ENCODE peak calls at places on chromosomes 11 and 22, in ten cellular contexts. S is PC-9; B is CD4-positive, alpha-beta memory T cell; V is mesenchymal stem cell; X is choroid plexus epithelial cell; F is GM23338; E is A549; K is epithelial cell of esophagus; N is PC-3; W is brain microvascular endothelial cell. I is an unnamed sample.

GRCh38 chr22:37166675-37167066 is 17.0 kb upstream of the IL2RB start:
- DNase-seq in S (peak; percentile 73), B (peak; percentile 78), V (peak; percentile 75), X (peak; percentile 81), F (peak; percentile 84), E (peak; percentile 91), K (peak; percentile 76), N (peak; percentile 75), W (peak; percentile 59), I (peak; percentile 96)

GRCh38 chr11:14022821-14023220 is 60.3 kb downstream of the SPON1 start:
- DNase-seq in S (no peak), B (no peak), V (no peak), X (no peak), F (peak; percentile 19), E (no peak), K (no peak), N (no peak), W (no peak), I (no peak)

GRCh38 chr11:45225277-45225676 is 60.9 kb downstream of the SYT13 start:
- DNase-seq in S (no peak), B (no peak), V (no peak), X (no peak), F (no peak), E (no peak), K (no peak), N (peak; percentile 55), W (no peak), I (no peak)

GRCh38 chr11:76794371-76795284 is 11.5 kb downstream of the TSKU start:
- DNase-seq in S (no peak), B (no peak), V (no peak), X (no peak), F (no peak), E (no peak), K (no peak), N (no peak), W (no peak), I (peak; percentile 26)

GRCh38 chr11:134508219-134508990 is 96.4 kb upstream of the B3GAT1 start:
- DNase-seq in S (no peak), B (no peak), V (no peak), X (no peak), F (no peak), E (no peak), K (no peak), N (no peak), W (no peak), I (no peak)

GRCh38 chr22:38629108-38629507 is 27.1 kb downstream of the FAM227A start:
- DNase-seq in S (no peak), B (no peak), V (no peak), X (no peak), F (no peak), E (no peak), K (no peak), N (no peak), W (no peak), I (no peak)

GRCh38 chr11:83979593-83979992 is 693.4 kb upstream of the CCDC90B start:
- DNase-seq in S (no peak), B (no peak), V (no peak), X (no peak), F (peak; percentile 3), E (no peak), K (no peak), N (no peak), W (no peak), I (no peak)

GRCh38 chr11:128632151-128632791 is 44.9 kb upstream of the ETS1 start:
- DNase-seq in S (no peak), B (peak; percentile 46), V (peak; percentile 59), X (peak; percentile 85), F (peak; percentile 88), E (no peak), K (peak; percentile 48), N (peak; percentile 80), W (peak; percentile 45), I (peak; percentile 74)

GRCh38 chr11:113549611-113550061 is 74.4 kb upstream of the DRD2 start:
- DNase-seq in S (no peak), B (no peak), V (no peak), X (no peak), F (no peak), E (no peak), K (peak; percentile 74), N (no peak), W (no peak), I (no peak)
- H3K4me3 ChIP-seq in S (no peak overlapping the region), B (no peak overlapping the region), V (no peak overlapping the region), X (no peak overlapping the region), F (no peak overlapping the region), E (no peak overlapping the region), K (no peak overlapping the region), N (no peak overlapping the region), W (no peak overlapping the region), I (no peak overlapping the region)

GRCh38 chr11:92259861-92260260 is 35.2 kb downstream of the FAT3 start:
- DNase-seq in S (no peak), B (no peak), V (no peak), X (no peak), F (no peak), E (no peak), K (no peak), N (no peak), W (no peak), I (no peak)
- H3K4me3 ChIP-seq in S (no peak overlapping the region), B (no peak overlapping the region), V (no peak overlapping the region), X (no peak overlapping the region), F (no peak overlapping the region), E (no peak overlapping the region), K (no peak overlapping the region), N (no peak overlapping the region), W (no peak overlapping the region), I (no peak overlapping the region)

DNA sequence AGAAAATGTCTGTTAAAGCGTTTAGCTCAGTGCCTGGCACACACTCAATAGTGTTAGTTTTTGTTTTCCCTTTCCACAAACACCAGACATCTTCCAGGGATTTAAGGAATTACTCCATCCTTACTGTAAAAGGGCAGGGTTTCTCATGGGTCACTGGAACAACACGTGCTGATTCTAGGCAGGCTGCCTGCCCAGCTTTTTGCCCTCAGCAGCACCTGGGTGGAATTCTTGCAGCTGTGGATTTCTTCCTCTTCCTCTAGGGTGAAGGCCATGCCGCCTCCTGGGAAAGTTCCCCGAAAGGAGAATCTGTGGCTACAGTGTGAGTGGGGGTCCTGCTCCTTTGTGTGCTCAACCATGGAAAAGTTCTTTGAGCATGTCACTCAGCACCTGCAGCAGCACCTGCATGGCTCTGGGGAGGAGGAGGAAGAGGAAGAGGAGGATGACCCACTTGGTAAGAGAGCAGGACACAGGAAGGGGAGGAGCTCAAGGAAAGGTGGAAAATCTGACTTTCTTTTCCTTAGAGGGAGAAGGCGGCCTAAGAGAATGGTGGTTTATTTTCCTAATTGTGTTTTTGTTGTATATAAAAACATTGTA is 5.4 kb downstream of the HINFP start:
- DNase-seq in S (no peak), B (no peak), V (no peak), X (no peak), F (no peak), E (no peak), K (no peak), N (no peak), W (no peak), I (no peak)
- H3K4me3 ChIP-seq in S (no peak overlapping the region), B (no peak overlapping the region), V (no peak overlapping the region), X (no peak overlapping the region), F (no peak overlapping the region), E (no peak overlapping the region), K (no peak overlapping the region), N (no peak overlapping the region), W (no peak overlapping the region), I (no peak overlapping the region)

DNA sequence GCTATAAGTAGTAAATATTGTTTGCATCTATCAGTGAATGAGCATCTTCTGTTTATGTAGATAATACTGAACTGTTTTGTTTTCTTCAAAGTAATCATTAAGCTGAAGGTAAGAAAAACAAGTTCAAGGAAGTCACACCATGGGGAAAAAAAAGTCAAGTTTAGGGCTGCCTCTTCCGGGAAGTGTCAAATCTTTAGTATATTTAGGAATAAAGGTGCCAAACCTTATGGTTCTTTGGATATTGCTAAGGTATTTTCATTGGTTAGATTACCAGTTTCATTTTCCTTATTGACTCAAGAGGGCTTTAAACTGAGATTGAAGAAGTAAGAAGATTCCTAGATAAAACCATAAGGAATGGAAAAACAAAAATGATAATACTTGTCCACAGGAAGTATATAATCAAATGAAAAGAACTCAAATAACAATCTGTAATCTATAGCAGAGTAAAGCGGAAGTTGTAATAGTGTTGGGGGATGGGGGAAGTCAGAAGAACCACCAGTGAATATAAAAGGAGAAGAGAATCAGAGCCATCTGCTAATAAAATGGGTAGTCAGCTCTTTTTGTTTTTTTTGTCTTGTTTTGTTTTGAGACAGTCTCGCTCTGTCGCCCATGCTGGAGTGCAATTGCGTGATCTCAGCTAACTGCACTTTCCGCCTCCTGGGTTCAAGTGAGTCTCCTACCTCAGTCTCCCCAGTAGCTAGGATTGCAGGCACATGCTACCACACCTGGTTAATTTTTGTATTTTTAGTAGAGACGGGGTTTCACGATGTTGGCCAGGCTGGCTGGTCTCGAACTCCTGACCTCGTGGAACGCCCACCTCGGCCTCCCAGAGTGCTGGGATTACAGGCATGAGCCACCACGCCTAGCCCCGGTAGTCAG is 2.3 kb downstream of the ATM start:
- DNase-seq in S (no peak), B (peak; percentile 71), V (no peak), X (no peak), F (no peak), E (no peak), K (no peak), N (no peak), W (no peak), I (no peak)
- H3K4me3 ChIP-seq in S (peak overlapping the region; percentile 88), B (peak overlapping the region; percentile 97), V (peak overlapping the region; percentile 91), X (no peak overlapping the region), F (peak overlapping the region; percentile 86), E (no peak overlapping the region), K (no peak overlapping the region), N (peak overlapping the region; percentile 83), W (no peak overlapping the region), I (no peak overlapping the region)

DNA sequence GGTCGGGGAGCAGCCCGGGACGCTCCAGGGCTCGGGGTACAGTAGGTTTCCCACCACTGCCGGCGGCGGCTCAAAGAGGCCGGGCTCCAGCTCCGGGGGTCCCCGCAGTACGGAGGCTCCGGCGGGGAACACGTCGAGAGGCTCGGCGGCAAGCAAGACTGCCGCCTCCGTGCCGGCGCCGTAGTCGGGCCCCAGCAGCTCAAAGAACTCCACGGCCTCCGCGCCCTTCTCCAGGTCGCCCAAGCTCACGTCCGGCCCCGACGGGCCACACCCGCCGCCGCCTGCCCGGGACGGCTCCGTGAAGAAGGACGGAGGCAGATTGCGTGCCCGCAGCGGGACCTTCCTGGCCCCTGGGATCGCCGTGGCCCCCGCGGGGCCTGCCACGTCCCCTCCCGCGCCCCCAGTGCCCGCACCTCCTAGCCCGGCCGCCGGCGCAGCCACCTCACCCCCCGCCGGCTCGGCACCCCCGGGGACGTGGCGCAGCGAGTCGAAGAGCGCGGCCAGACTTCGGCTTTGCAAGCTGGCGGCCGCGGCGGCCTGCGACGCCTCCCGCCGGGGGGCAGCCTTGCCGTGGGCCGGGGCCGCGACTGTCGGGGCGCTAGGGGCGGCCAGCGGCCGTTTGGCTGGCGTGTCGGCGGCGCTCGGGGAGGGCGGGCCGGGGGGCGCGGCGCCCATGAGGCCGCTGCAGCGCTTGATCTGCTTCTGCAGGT is 775 bp downstream of the FAM181B start:
- DNase-seq in S (no peak), B (no peak), V (no peak), X (no peak), F (peak; percentile 60), E (no peak), K (peak; percentile 39), N (no peak), W (no peak), I (peak; percentile 76)
- H3K4me3 ChIP-seq in S (no peak overlapping the region), B (no peak overlapping the region), V (peak overlapping the region; percentile 70), X (peak overlapping the region; percentile 44), F (peak overlapping the region; percentile 70), E (peak overlapping the region; percentile 52), K (peak overlapping the region; percentile 60), N (peak overlapping the region; percentile 45), W (peak overlapping the region; percentile 52), I (peak overlapping the region; percentile 77)

DNA sequence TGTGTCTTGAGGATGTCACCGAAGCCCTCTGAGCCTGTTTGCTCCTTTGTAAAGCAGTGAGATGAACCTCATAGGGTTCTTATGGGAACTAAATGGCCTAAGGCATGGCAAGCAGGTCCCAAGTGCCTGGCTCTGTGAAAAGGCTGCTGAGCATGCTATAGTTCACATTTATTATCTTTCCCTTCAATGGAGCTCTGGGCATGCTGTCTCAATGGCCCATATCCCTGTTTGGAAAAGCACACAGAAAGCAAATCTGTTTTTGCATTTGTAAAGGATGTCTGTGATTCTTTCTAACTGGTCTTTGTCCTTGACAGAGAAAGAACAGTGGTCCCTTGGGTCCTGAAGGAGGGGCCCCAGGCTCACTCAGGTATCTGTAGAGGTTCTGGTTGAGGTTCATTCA is 26.4 kb downstream of the RTCB start:
- DNase-seq in S (peak; percentile 17), B (no peak), V (no peak), X (no peak), F (no peak), E (no peak), K (no peak), N (no peak), W (no peak), I (no peak)
- H3K4me3 ChIP-seq in S (no peak overlapping the region), B (no peak overlapping the region), V (no peak overlapping the region), X (no peak overlapping the region), F (no peak overlapping the region), E (no peak overlapping the region), K (no peak overlapping the region), N (no peak overlapping the region), W (no peak overlapping the region), I (no peak overlapping the region)